ENCODE peak calls at places on chromosomes 2 and 18, in seven cellular contexts. One of them, this sample, is unnamed.

GRCh38 chr2:197909377-197909776 is 105.0 kb downstream of the PLCL1 start:
- DNase-seq in fibroblast of villous mesenchyme: peak; percentile 32
- DNase-seq in GM13976: no peak
- DNase-seq in WTC11: no peak
- DNase-seq in endothelial cell of umbilical vein: peak; percentile 34
- DNase-seq in glutamatergic neuron: no peak
- DNase-seq in keratinocyte: no peak
- DNase-seq in this sample: no peak

GRCh38 chr18:3250237-3251107 is 2.9 kb downstream of the MYL12A start:
- DNase-seq in fibroblast of villous mesenchyme: peak; percentile 72
- DNase-seq in GM13976: no peak
- DNase-seq in WTC11: no peak
- DNase-seq in endothelial cell of umbilical vein: peak; percentile 75
- DNase-seq in glutamatergic neuron: no peak
- DNase-seq in keratinocyte: no peak
- DNase-seq in this sample: no peak

GRCh38 chr2:178403671-178404379 is 47.1 kb downstream of the PRKRA start:
- DNase-seq in fibroblast of villous mesenchyme: no peak
- DNase-seq in GM13976: no peak
- DNase-seq in WTC11: no peak
- DNase-seq in endothelial cell of umbilical vein: no peak
- DNase-seq in glutamatergic neuron: no peak
- DNase-seq in keratinocyte: no peak
- DNase-seq in this sample: peak; percentile 20

GRCh38 chr2:206378835-206379234 is 64.5 kb upstream of the ADAM23 start:
- DNase-seq in fibroblast of villous mesenchyme: no peak
- DNase-seq in GM13976: no peak
- DNase-seq in WTC11: no peak
- DNase-seq in endothelial cell of umbilical vein: no peak
- DNase-seq in glutamatergic neuron: no peak
- DNase-seq in keratinocyte: no peak
- DNase-seq in this sample: no peak

GRCh38 chr2:218832081-218832480 is 478 bp upstream of the PRKAG3 start:
- DNase-seq in fibroblast of villous mesenchyme: no peak
- DNase-seq in GM13976: no peak
- DNase-seq in WTC11: no peak
- DNase-seq in endothelial cell of umbilical vein: no peak
- DNase-seq in glutamatergic neuron: no peak
- DNase-seq in keratinocyte: no peak
- DNase-seq in this sample: no peak

GRCh38 chr18:13372405-13372995 is 153.9 kb downstream of the LDLRAD4 start:
- DNase-seq in fibroblast of villous mesenchyme: peak; percentile 25
- DNase-seq in GM13976: no peak
- DNase-seq in WTC11: no peak
- DNase-seq in endothelial cell of umbilical vein: no peak
- DNase-seq in glutamatergic neuron: no peak
- DNase-seq in keratinocyte: no peak
- DNase-seq in this sample: no peak

GRCh38 chr2:510839-511238 is 166.4 kb downstream of the TMEM18 start:
- DNase-seq in fibroblast of villous mesenchyme: no peak
- DNase-seq in GM13976: no peak
- DNase-seq in WTC11: no peak
- DNase-seq in endothelial cell of umbilical vein: no peak
- DNase-seq in glutamatergic neuron: no peak
- DNase-seq in keratinocyte: no peak
- DNase-seq in this sample: no peak

GRCh38 chr2:207202645-207203044 is 36.9 kb upstream of the KLF7 start:
- DNase-seq in fibroblast of villous mesenchyme: peak; percentile 50
- DNase-seq in GM13976: no peak
- DNase-seq in WTC11: peak; percentile 55
- DNase-seq in endothelial cell of umbilical vein: peak; percentile 53
- DNase-seq in glutamatergic neuron: no peak
- DNase-seq in keratinocyte: no peak
- DNase-seq in this sample: no peak

GRCh38 chr2:37230581-37230980 is 815 bp downstream of the CEBPZ start:
- DNase-seq in fibroblast of villous mesenchyme: peak; percentile 8
- DNase-seq in GM13976: no peak
- DNase-seq in WTC11: no peak
- DNase-seq in endothelial cell of umbilical vein: no peak
- DNase-seq in glutamatergic neuron: no peak
- DNase-seq in keratinocyte: no peak
- DNase-seq in this sample: no peak

GRCh38 chr2:147989809-147990403 is 30.6 kb downstream of the ORC4 start:
- DNase-seq in fibroblast of villous mesenchyme: peak; percentile 71
- DNase-seq in GM13976: peak; percentile 55
- DNase-seq in WTC11: no peak
- DNase-seq in endothelial cell of umbilical vein: peak; percentile 66
- DNase-seq in glutamatergic neuron: no peak
- DNase-seq in keratinocyte: no peak
- DNase-seq in this sample: peak; percentile 55

GRCh38 chr2:238872026-238872425 is 24.1 kb downstream of the TWIST2 start:
- DNase-seq in fibroblast of villous mesenchyme: no peak
- DNase-seq in GM13976: no peak
- DNase-seq in WTC11: no peak
- DNase-seq in endothelial cell of umbilical vein: no peak
- DNase-seq in glutamatergic neuron: no peak
- DNase-seq in keratinocyte: no peak
- DNase-seq in this sample: no peak

GRCh38 chr2:47250576-47251403 is 95.7 kb upstream of the STPG4 start:
- DNase-seq in fibroblast of villous mesenchyme: peak; percentile 39
- DNase-seq in GM13976: no peak
- DNase-seq in WTC11: no peak
- DNase-seq in endothelial cell of umbilical vein: no peak
- DNase-seq in glutamatergic neuron: no peak
- DNase-seq in keratinocyte: no peak
- DNase-seq in this sample: no peak

GRCh38 chr18:73774836-73775509 is 372.7 kb downstream of the FBXO15 start:
- DNase-seq in fibroblast of villous mesenchyme: no peak
- DNase-seq in GM13976: no peak
- DNase-seq in WTC11: peak; percentile 36
- DNase-seq in endothelial cell of umbilical vein: no peak
- DNase-seq in glutamatergic neuron: no peak
- DNase-seq in keratinocyte: no peak
- DNase-seq in this sample: no peak

GRCh38 chr2:176537932-176538331 is 268.7 kb downstream of the MTX2 start:
- DNase-seq in fibroblast of villous mesenchyme: no peak
- DNase-seq in GM13976: no peak
- DNase-seq in WTC11: no peak
- DNase-seq in endothelial cell of umbilical vein: no peak
- DNase-seq in glutamatergic neuron: no peak
- DNase-seq in keratinocyte: no peak
- DNase-seq in this sample: no peak

GRCh38 chr2:144032566-144032965 is 487.4 kb downstream of the ZEB2 start:
- DNase-seq in fibroblast of villous mesenchyme: peak; percentile 62
- DNase-seq in GM13976: no peak
- DNase-seq in WTC11: no peak
- DNase-seq in endothelial cell of umbilical vein: no peak
- DNase-seq in glutamatergic neuron: no peak
- DNase-seq in keratinocyte: no peak
- DNase-seq in this sample: no peak

GRCh38 chr2:31541853-31542252 is 38.9 kb downstream of the SRD5A2 start:
- DNase-seq in fibroblast of villous mesenchyme: no peak
- DNase-seq in GM13976: no peak
- DNase-seq in WTC11: no peak
- DNase-seq in endothelial cell of umbilical vein: no peak
- DNase-seq in glutamatergic neuron: no peak
- DNase-seq in keratinocyte: no peak
- DNase-seq in this sample: no peak

GRCh38 chr2:109125595-109126500 is 3.2 kb upstream of the SH3RF3 start:
- DNase-seq in fibroblast of villous mesenchyme: peak; percentile 88
- DNase-seq in GM13976: no peak
- DNase-seq in WTC11: no peak
- DNase-seq in endothelial cell of umbilical vein: no peak
- DNase-seq in glutamatergic neuron: no peak
- DNase-seq in keratinocyte: peak; percentile 56
- DNase-seq in this sample: no peak

GRCh38 chr18:45658756-45659155 is 43.5 kb downstream of the SLC14A2 start:
- DNase-seq in fibroblast of villous mesenchyme: no peak
- DNase-seq in GM13976: no peak
- DNase-seq in WTC11: no peak
- DNase-seq in endothelial cell of umbilical vein: peak; percentile 25
- DNase-seq in glutamatergic neuron: no peak
- DNase-seq in keratinocyte: no peak
- DNase-seq in this sample: no peak

GRCh38 chr2:196431957-196432356 is 207.6 kb upstream of the CCDC150 start:
- DNase-seq in fibroblast of villous mesenchyme: peak; percentile 19
- DNase-seq in GM13976: no peak
- DNase-seq in WTC11: peak; percentile 46
- DNase-seq in endothelial cell of umbilical vein: peak; percentile 28
- DNase-seq in glutamatergic neuron: no peak
- DNase-seq in keratinocyte: no peak
- DNase-seq in this sample: no peak

GRCh38 chr2:241794250-241794823 is 14.7 kb upstream of the NEU4 start:
- DNase-seq in fibroblast of villous mesenchyme: no peak
- DNase-seq in GM13976: peak; percentile 13
- DNase-seq in WTC11: no peak
- DNase-seq in endothelial cell of umbilical vein: no peak
- DNase-seq in glutamatergic neuron: peak; percentile 9
- DNase-seq in keratinocyte: no peak
- DNase-seq in this sample: peak; percentile 8

GRCh38 chr2:68948695-68949094 is 4.0 kb downstream of the GKN2 start:
- DNase-seq in fibroblast of villous mesenchyme: no peak
- DNase-seq in GM13976: no peak
- DNase-seq in WTC11: no peak
- DNase-seq in endothelial cell of umbilical vein: no peak
- DNase-seq in glutamatergic neuron: no peak
- DNase-seq in keratinocyte: no peak
- DNase-seq in this sample: no peak

GRCh38 chr18:62718268-62718800 is 3.0 kb downstream of the PHLPP1 start:
- DNase-seq in fibroblast of villous mesenchyme: no peak
- DNase-seq in GM13976: no peak
- DNase-seq in WTC11: no peak
- DNase-seq in endothelial cell of umbilical vein: peak; percentile 7
- DNase-seq in glutamatergic neuron: no peak
- DNase-seq in keratinocyte: no peak
- DNase-seq in this sample: no peak

GRCh38 chr18:62717850-62718229 is 2.5 kb downstream of the PHLPP1 start:
- DNase-seq in fibroblast of villous mesenchyme: peak; percentile 44
- DNase-seq in GM13976: no peak
- DNase-seq in WTC11: no peak
- DNase-seq in endothelial cell of umbilical vein: peak; percentile 45
- DNase-seq in glutamatergic neuron: no peak
- DNase-seq in keratinocyte: no peak
- DNase-seq in this sample: no peak

GRCh38 chr18:62715829-62716678 is 713 bp downstream of the PHLPP1 start:
- DNase-seq in fibroblast of villous mesenchyme: peak; percentile 55
- DNase-seq in GM13976: peak; percentile 73
- DNase-seq in WTC11: peak; percentile 46
- DNase-seq in endothelial cell of umbilical vein: peak; percentile 62
- DNase-seq in glutamatergic neuron: peak; percentile 70
- DNase-seq in keratinocyte: no peak
- DNase-seq in this sample: peak; percentile 79

GRCh38 chr18:62716679-62717058 is 1.3 kb downstream of the PHLPP1 start:
- DNase-seq in fibroblast of villous mesenchyme: peak; percentile 42
- DNase-seq in GM13976: peak; percentile 80
- DNase-seq in WTC11: peak; percentile 66
- DNase-seq in endothelial cell of umbilical vein: peak; percentile 46
- DNase-seq in glutamatergic neuron: peak; percentile 75
- DNase-seq in keratinocyte: no peak
- DNase-seq in this sample: peak; percentile 78

GRCh38 chr18:62717059-62717849 is 1.9 kb downstream of the PHLPP1 start:
- DNase-seq in fibroblast of villous mesenchyme: peak; percentile 77
- DNase-seq in GM13976: peak; percentile 31
- DNase-seq in WTC11: peak; percentile 39
- DNase-seq in endothelial cell of umbilical vein: peak; percentile 58
- DNase-seq in glutamatergic neuron: no peak
- DNase-seq in keratinocyte: peak; percentile 64
- DNase-seq in this sample: peak; percentile 55
- TF ChIP-seq CTCF in fibroblast of villous mesenchyme: no peak
- TF ChIP-seq CTCF in GM13976: no peak
- TF ChIP-seq CTCF in WTC11: no peak
- TF ChIP-seq CTCF in endothelial cell of umbilical vein: no peak
- TF ChIP-seq CTCF in glutamatergic neuron: no peak
- TF ChIP-seq CTCF in keratinocyte: no peak
- TF ChIP-seq CTCF in this sample: no peak

DNA sequence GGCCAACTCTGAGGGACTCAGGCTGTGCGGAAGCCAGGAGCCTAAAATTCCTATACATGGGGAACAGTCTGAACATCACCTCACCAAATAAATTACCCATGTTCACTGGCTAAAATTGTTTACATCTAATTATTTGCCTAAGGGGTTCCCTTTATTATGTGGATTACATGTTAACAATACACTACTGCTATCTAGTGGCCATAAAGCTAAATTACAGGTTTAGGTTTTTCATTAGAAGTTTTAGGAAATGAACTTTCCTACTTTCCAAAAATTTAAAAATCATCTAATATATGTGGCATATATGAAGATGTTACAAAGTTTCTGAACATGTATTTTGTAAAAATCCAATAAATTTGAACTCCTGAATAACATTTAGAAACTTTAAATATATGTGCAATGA is 40.3 kb downstream of the PLA2R1 start:
- DNase-seq in fibroblast of villous mesenchyme: no peak
- DNase-seq in GM13976: no peak
- DNase-seq in WTC11: no peak
- DNase-seq in endothelial cell of umbilical vein: peak; percentile 26
- DNase-seq in glutamatergic neuron: no peak
- DNase-seq in keratinocyte: no peak
- DNase-seq in this sample: peak; percentile 15
- TF ChIP-seq CTCF in fibroblast of villous mesenchyme: peak; percentile 31
- TF ChIP-seq CTCF in GM13976: no peak
- TF ChIP-seq CTCF in WTC11: peak; percentile 47
- TF ChIP-seq CTCF in endothelial cell of umbilical vein: no peak
- TF ChIP-seq CTCF in glutamatergic neuron: peak; percentile 71
- TF ChIP-seq CTCF in keratinocyte: no peak
- TF ChIP-seq CTCF in this sample: peak; percentile 45

GRCh38 chr2:159677654-159678053 is 34.7 kb upstream of the MARCHF7 start:
- DNase-seq in fibroblast of villous mesenchyme: peak; percentile 26
- DNase-seq in GM13976: peak; percentile 19
- DNase-seq in WTC11: no peak
- DNase-seq in endothelial cell of umbilical vein: peak; percentile 55
- DNase-seq in glutamatergic neuron: no peak
- DNase-seq in keratinocyte: no peak
- DNase-seq in this sample: no peak
- TF ChIP-seq CTCF in fibroblast of villous mesenchyme: peak; percentile 27
- TF ChIP-seq CTCF in GM13976: no peak
- TF ChIP-seq CTCF in WTC11: no peak
- TF ChIP-seq CTCF in endothelial cell of umbilical vein: no peak
- TF ChIP-seq CTCF in glutamatergic neuron: no peak
- TF ChIP-seq CTCF in keratinocyte: no peak
- TF ChIP-seq CTCF in this sample: peak; percentile 21

DNA sequence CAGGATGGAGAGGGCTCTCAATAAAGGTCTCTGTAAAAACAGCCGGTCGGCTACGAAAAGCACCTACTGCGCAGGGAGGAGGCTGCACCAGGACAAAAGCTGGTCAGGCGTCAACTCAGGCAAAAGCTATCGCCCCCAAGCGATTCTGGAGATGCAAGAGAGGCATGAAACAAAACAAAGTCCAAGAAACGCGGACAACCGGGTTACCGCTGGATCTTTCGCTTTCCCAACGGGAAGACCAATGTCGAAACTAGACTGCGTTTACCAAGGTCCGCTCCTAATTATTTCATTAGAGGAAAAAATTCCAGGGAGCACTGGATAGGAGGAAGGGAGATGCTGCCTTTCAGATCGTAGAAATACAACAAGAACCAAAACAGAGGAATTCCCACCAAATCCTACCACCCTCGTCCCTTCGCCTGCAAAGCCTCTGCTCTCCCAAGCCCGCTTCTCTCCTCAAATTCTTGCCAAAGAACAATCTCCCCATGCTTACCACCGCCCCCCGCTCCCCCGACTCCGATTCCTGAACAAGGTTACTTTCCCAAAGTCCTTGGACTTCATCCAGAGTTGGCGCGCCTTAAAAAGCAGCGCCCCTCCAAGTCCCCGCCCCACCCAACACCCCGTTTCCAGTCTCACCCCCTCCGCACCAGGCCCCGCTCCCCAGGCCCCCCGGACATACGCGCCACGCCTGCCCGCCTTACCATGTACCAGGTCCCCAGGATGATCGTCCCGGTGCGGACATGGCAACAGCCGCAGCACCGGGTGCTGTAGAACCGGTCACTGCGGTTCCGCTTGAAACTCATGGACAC is 513 bp downstream of the LAPTM4A start:
- DNase-seq in fibroblast of villous mesenchyme: peak; percentile 79
- DNase-seq in GM13976: peak; percentile 54
- DNase-seq in WTC11: peak; percentile 64
- DNase-seq in endothelial cell of umbilical vein: peak; percentile 75
- DNase-seq in glutamatergic neuron: peak; percentile 40
- DNase-seq in keratinocyte: no peak
- DNase-seq in this sample: peak; percentile 41
- TF ChIP-seq CTCF in fibroblast of villous mesenchyme: peak; percentile 22
- TF ChIP-seq CTCF in GM13976: peak; percentile 18
- TF ChIP-seq CTCF in WTC11: no peak
- TF ChIP-seq CTCF in endothelial cell of umbilical vein: no peak
- TF ChIP-seq CTCF in glutamatergic neuron: no peak
- TF ChIP-seq CTCF in keratinocyte: peak; percentile 40
- TF ChIP-seq CTCF in this sample: peak; percentile 38

This sample was measured in GM13977.